ENCODE peak calls at places on chromosome 16, in seven cellular contexts. Y is activated CD4-positive, alpha-beta T cell treated with anti-CD3 and anti-CD28 coated beads for 24 hours; G is tibial nerve; B is LoVo; P is endothelial cell; Q is prostate gland; H is iPS-NIHi11. V is an unnamed sample.

GRCh38 chr16:53912155-53912554 is 208.2 kb downstream of the FTO start:
- DNase-seq in Y (no peak), G (no peak), B (no peak), P (no peak), Q (no peak), H (no peak), V (no peak)

GRCh38 chr16:12961621-12962020 is 60.2 kb downstream of the SHISA9 start:
- DNase-seq in Y (no peak), G (no peak), B (no peak), P (no peak), Q (no peak), H (no peak), V (no peak)

GRCh38 chr16:78240459-78241222 is 141.2 kb downstream of the WWOX start:
- DNase-seq in Y (no peak), G (no peak), B (no peak), P (no peak), Q (peak; percentile 58), H (peak; percentile 27), V (no peak)

GRCh38 chr16:75249441-75249840 is 2.0 kb downstream of the BCAR1 start:
- DNase-seq in Y (no peak), G (no peak), B (no peak), P (no peak), Q (no peak), H (no peak), V (no peak)

GRCh38 chr16:67786491-67786890 is 19.9 kb downstream of the RANBP10 start:
- DNase-seq in Y (no peak), G (no peak), B (no peak), P (no peak), Q (no peak), H (no peak), V (no peak)

GRCh38 chr16:84724619-84725307 is 25.0 kb downstream of the USP10 start:
- DNase-seq in Y (no peak), G (no peak), B (no peak), P (no peak), Q (no peak), H (no peak), V (no peak)

GRCh38 chr16:52617591-52617990 is 70.6 kb upstream of the TOX3 start:
- DNase-seq in Y (no peak), G (no peak), B (no peak), P (no peak), Q (no peak), H (no peak), V (no peak)

GRCh38 chr16:19410435-19411153 is 7.1 kb upstream of the TMC5 start:
- DNase-seq in Y (no peak), G (no peak), B (peak; percentile 37), P (peak; percentile 72), Q (peak; percentile 58), H (peak; percentile 78), V (peak; percentile 29)

GRCh38 chr16:22055881-22056280 is 36.5 kb upstream of the VWA3A start:
- DNase-seq in Y (no peak), G (no peak), B (no peak), P (peak; percentile 48), Q (no peak), H (peak; percentile 49), V (peak; percentile 53)

GRCh38 chr16:88657371-88657770 is 5.5 kb downstream of the MVD start:
- DNase-seq in Y (no peak), G (no peak), B (no peak), P (no peak), Q (no peak), H (no peak), V (no peak)

GRCh38 chr16:349211-349610 is 3.3 kb downstream of the AXIN1 start:
- DNase-seq in Y (no peak), G (no peak), B (no peak), P (no peak), Q (no peak), H (no peak), V (no peak)